ENCODE peak calls at places on chromosome 1, in five cellular contexts. P, I, N, U and V are unnamed samples.

GRCh38 chr1:204288061-204288588 is 71.6 kb downstream of the PLEKHA6 start:
- DNase-seq in I (peak; percentile 85), N (no peak), P (no peak), U (no peak), V (peak; percentile 88)

GRCh38 chr1:199616947-199617346 is 410.6 kb upstream of the NR5A2 start:
- DNase-seq in I (no peak), P (no peak), N (no peak), U (no peak), V (no peak)

GRCh38 chr1:43932786-43933385 is 715 bp upstream of the ARTN start:
- DNase-seq in I (no peak), P (no peak), N (no peak), U (no peak), V (no peak)

GRCh38 chr1:62082456-62083363 is 111.9 kb upstream of the L1TD1 start:
- DNase-seq in I (peak; percentile 28), U (no peak), N (no peak), P (no peak), V (no peak)

GRCh38 chr1:32919811-32920733 is 18.9 kb upstream of the TMEM54 start:
- DNase-seq in U (no peak), I (no peak), P (no peak), N (no peak), V (no peak)

GRCh38 chr1:107464827-107465226 is 324.0 kb downstream of the NTNG1 start:
- DNase-seq in I (no peak), P (no peak), N (no peak), U (no peak), V (no peak)

GRCh38 chr1:222465211-222466041 is 82.5 kb downstream of the HHIPL2 start:
- DNase-seq in N (peak; percentile 91), U (peak; percentile 50), P (peak; percentile 53), I (peak; percentile 44), V (peak; percentile 93)

GRCh38 chr1:46793126-46793525 is 5.7 kb upstream of the CYP4B1 start:
- DNase-seq in N (no peak), P (no peak), I (no peak), U (no peak), V (no peak)

GRCh38 chr1:22600071-22600816 is 36.2 kb upstream of the C1QA start:
- DNase-seq in N (no peak), P (no peak), I (peak; percentile 81), U (no peak), V (no peak)

GRCh38 chr1:167860231-167860923 is 53.6 kb downstream of the ADCY10 start:
- DNase-seq in P (no peak), U (no peak), N (no peak), I (no peak), V (no peak)

GRCh38 chr1:182069028-182069466 is 7.5 kb upstream of the ZNF648 start:
- DNase-seq in P (no peak), N (peak; percentile 64), U (no peak), I (no peak), V (no peak)

GRCh38 chr1:201013991-201014815 is 9.3 kb downstream of the KIF21B start:
- DNase-seq in U (no peak), I (no peak), N (no peak), P (no peak), V (no peak)

GRCh38 chr1:219088778-219089557 is 84.7 kb upstream of the LYPLAL1 start:
- DNase-seq in I (no peak), N (no peak), P (peak; percentile 54), U (no peak), V (peak; percentile 68)

GRCh38 chr1:232684331-232685105 is 54.6 kb upstream of the SIPA1L2 start:
- DNase-seq in P (no peak), U (no peak), I (no peak), N (no peak), V (no peak)

GRCh38 chr1:104629589-104629988 is 879.9 kb downstream of the AMY1C start:
- DNase-seq in I (no peak), N (no peak), P (no peak), U (no peak), V (no peak)

GRCh38 chr1:85584264-85584781 is 3.8 kb downstream of the CCN1 start:
- DNase-seq in I (no peak), P (no peak), U (no peak), N (no peak), V (no peak)

GRCh38 chr1:17601643-17602382 is 62.3 kb downstream of the ARHGEF10L start:
- DNase-seq in N (no peak), I (no peak), U (no peak), P (no peak), V (no peak)

GRCh38 chr1:59173721-59174120 is 123.2 kb upstream of the FGGY start:
- DNase-seq in U (no peak), N (no peak), I (no peak), P (no peak), V (no peak)

GRCh38 chr1:107870691-107871090 is 94.3 kb downstream of the VAV3 start:
- DNase-seq in P (no peak), N (no peak), I (no peak), U (no peak), V (no peak)

GRCh38 chr1:15422871-15423270 is 13.2 kb downstream of the EFHD2 start:
- DNase-seq in I (no peak), U (no peak), N (no peak), P (no peak), V (no peak)

GRCh38 chr1:161076410-161076809 is 6.7 kb upstream of the ARHGAP30 start:
- DNase-seq in P (no peak), N (no peak), U (no peak), I (no peak), V (no peak)

GRCh38 chr1:17507916-17508315 is 31.6 kb upstream of the ARHGEF10L start:
- DNase-seq in I (no peak), U (no peak), P (no peak), N (no peak), V (no peak)

GRCh38 chr1:151156515-151156819 is at the start of gene TNFAIP8L2:
- DNase-seq in P (no peak), I (no peak), U (peak; percentile 24), N (no peak), V (no peak)

GRCh38 chr1:26289158-26290059 is 9.5 kb downstream of the SH3BGRL3 start:
- DNase-seq in I (no peak), U (no peak), P (no peak), N (no peak), V (no peak)